ENCODE peak calls at places on chromosome 7, in four cellular contexts. B, F, A and D are unnamed samples.

GRCh38 chr7:17206354-17206905 is 92.0 kb upstream of the AHR start:
- DNase-seq in B (no peak), F (no peak), A (peak; percentile 64), D (no peak)

GRCh38 chr7:36208997-36209813 is 56.2 kb downstream of the EEPD1 start:
- DNase-seq in B (no peak), F (no peak), A (no peak), D (peak; percentile 43)

GRCh38 chr7:91800389-91800788 is 80.1 kb downstream of the MTERF1 start:
- DNase-seq in B (no peak), F (no peak), A (no peak), D (no peak)

GRCh38 chr7:116551692-116552091 is 26.9 kb downstream of the CAV1 start:
- DNase-seq in B (no peak), F (no peak), A (no peak), D (no peak)

GRCh38 chr7:33449847-33450246 is 320.5 kb downstream of the BBS9 start:
- DNase-seq in B (no peak), F (no peak), A (no peak), D (no peak)

GRCh38 chr7:130970196-130970595 is 236.2 kb upstream of the KLF14 start:
- DNase-seq in B (no peak), F (no peak), A (no peak), D (no peak)

GRCh38 chr7:106071356-106071998 is 40.6 kb downstream of the SYPL1 start:
- DNase-seq in B (peak; percentile 94), F (no peak), A (no peak), D (no peak)

GRCh38 chr7:101128040-101128834 is 1.3 kb downstream of the SERPINE1 start:
- DNase-seq in B (no peak), F (no peak), A (no peak), D (no peak)

GRCh38 chr7:30900053-30900452 is 11.6 kb upstream of the AQP1 start:
- DNase-seq in B (no peak), F (no peak), A (no peak), D (no peak)

GRCh38 chr7:113831509-113831908 is 87.3 kb downstream of the PPP1R3A start:
- DNase-seq in B (no peak), F (no peak), A (peak; percentile 13), D (no peak)

GRCh38 chr7:17725761-17726160 is 214.5 kb downstream of the SNX13 start:
- DNase-seq in B (no peak), F (no peak), A (no peak), D (no peak)

GRCh38 chr7:148912758-148913541 is 28.9 kb upstream of the EZH2 start:
- DNase-seq in B (no peak), F (no peak), A (no peak), D (no peak)

GRCh38 chr7:51455948-51456347 is 139.3 kb upstream of the COBL start:
- DNase-seq in B (no peak), F (no peak), A (no peak), D (no peak)

GRCh38 chr7:36191292-36191920 is 38.4 kb downstream of the EEPD1 start:
- DNase-seq in B (no peak), F (no peak), A (no peak), D (no peak)

GRCh38 chr7:5423844-5424688 is 432 bp upstream of the TNRC18 start:
- DNase-seq in B (peak; percentile 91), F (peak; percentile 96), A (peak; percentile 99), D (no peak)

GRCh38 chr7:79332091-79332490 is 121.4 kb downstream of the MAGI2 start:
- DNase-seq in B (no peak), F (no peak), A (no peak), D (no peak)

GRCh38 chr7:41328544-41328943 is 374.3 kb downstream of the INHBA start:
- DNase-seq in B (no peak), F (no peak), A (no peak), D (no peak)

GRCh38 chr7:1240296-1240820 is 7.7 kb downstream of the UNCX start:
- DNase-seq in B (no peak), F (no peak), A (no peak), D (no peak)
- H3K27me3 ChIP-seq in B (peaks cover 84% of the 10 kb centered on the region), F (peaks cover 91% of the 10 kb centered on the region), A (peaks cover 91% of the 10 kb centered on the region), D (peaks cover 86% of the 10 kb centered on the region)

GRCh38 chr7:42964293-42964692 is 32.1 kb downstream of the MRPL32 start:
- DNase-seq in B (no peak), F (no peak), A (no peak), D (no peak)

GRCh38 chr7:42972703-42973500 is 40.7 kb downstream of the MRPL32 start:
- DNase-seq in B (no peak), F (no peak), A (peak; percentile 74), D (no peak)

GRCh38 chr7:42964849-42965805 is 33.0 kb downstream of the MRPL32 start:
- DNase-seq in B (no peak), F (no peak), A (no peak), D (no peak)

DNA sequence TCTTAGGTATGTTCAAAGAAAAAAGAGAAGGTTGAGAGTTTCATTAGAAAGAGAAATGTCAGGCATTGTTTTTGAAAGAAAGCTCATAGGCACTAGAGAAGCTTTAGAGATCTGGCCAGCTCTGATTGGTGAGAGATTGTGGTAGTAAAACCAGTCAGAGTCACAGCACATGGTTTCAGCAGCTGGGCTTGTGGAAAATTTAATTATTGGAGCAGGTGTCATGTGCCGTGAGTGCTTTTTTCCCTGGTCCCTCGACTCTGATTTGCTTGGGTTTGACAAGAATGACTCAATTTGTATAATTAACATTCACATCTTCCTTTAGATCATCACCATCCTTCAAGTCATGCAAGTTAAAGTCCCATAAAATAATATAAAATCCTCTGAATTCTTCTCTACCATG is 35.2 kb downstream of the MRPL32 start:
- DNase-seq in B (no peak), F (no peak), A (no peak), D (no peak)
- H3K27ac ChIP-seq in B (no peak overlapping the region), F (no peak overlapping the region), A (no peak overlapping the region), D (no peak overlapping the region)

GRCh38 chr7:47979832-47980181 is 392 bp upstream of the HUS1 start:
- DNase-seq in B (no peak), F (no peak), A (no peak), D (no peak)
- H3K27me3 ChIP-seq in B (no peaks in the 10 kb centered on the region), F (no peaks in the 10 kb centered on the region), A (no peaks in the 10 kb centered on the region), D (no peaks in the 10 kb centered on the region)

DNA sequence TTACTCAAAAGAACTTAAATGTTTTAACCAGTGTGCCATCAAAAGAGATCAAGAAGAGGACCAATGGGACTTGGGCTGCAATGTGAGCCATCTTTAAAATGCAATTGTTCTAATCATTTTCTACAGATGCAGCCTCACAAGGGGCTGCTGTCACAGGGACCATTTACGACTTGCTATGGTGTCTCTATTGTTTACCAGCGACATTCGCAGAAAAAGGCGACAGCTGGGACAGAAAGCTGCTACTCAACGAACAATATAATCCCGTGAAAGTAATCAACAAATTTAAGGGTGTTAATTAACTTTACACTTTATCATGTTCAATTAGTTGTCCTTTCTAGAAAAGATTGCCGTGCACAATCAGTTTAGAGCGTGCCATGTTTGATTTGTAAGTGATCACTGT is 110.9 kb downstream of the HIBADH start:
- DNase-seq in B (no peak), F (no peak), A (no peak), D (no peak)
- H3K27ac ChIP-seq in B (no peak overlapping the region), F (no peak overlapping the region), A (no peak overlapping the region), D (no peak overlapping the region)

GRCh38 chr7:1765336-1765735 is 95.3 kb downstream of the ELFN1 start:
- DNase-seq in B (no peak), F (no peak), A (no peak), D (no peak)

GRCh38 chr7:1758859-1759521 is 88.9 kb downstream of the ELFN1 start:
- DNase-seq in B (no peak), F (no peak), A (no peak), D (no peak)

GRCh38 chr7:1762238-1762945 is 92.3 kb downstream of the ELFN1 start:
- DNase-seq in B (no peak), F (no peak), A (no peak), D (no peak)

GRCh38 chr7:1761097-1761496 is 91.0 kb downstream of the ELFN1 start:
- DNase-seq in B (no peak), F (no peak), A (no peak), D (no peak)

GRCh38 chr7:1763033-1763432 is 93.0 kb downstream of the ELFN1 start:
- DNase-seq in B (no peak), F (no peak), A (no peak), D (no peak)
- H3K27me3 ChIP-seq in B (peaks cover 51% of the 10 kb centered on the region), F (no peaks in the 10 kb centered on the region), A (no peaks in the 10 kb centered on the region), D (no peaks in the 10 kb centered on the region)

GRCh38 chr7:48301201-48301600 is 129.9 kb downstream of the ABCA13 start:
- DNase-seq in B (no peak), F (no peak), A (no peak), D (no peak)

GRCh38 chr7:48296976-48297375 is 125.7 kb downstream of the ABCA13 start:
- DNase-seq in B (no peak), F (no peak), A (no peak), D (no peak)

GRCh38 chr7:48299580-48300169 is 128.4 kb downstream of the ABCA13 start:
- DNase-seq in B (peak; percentile 82), F (no peak), A (peak; percentile 74), D (no peak)

GRCh38 chr7:48300301-48300700 is 129.0 kb downstream of the ABCA13 start:
- DNase-seq in B (no peak), F (no peak), A (no peak), D (no peak)

DNA sequence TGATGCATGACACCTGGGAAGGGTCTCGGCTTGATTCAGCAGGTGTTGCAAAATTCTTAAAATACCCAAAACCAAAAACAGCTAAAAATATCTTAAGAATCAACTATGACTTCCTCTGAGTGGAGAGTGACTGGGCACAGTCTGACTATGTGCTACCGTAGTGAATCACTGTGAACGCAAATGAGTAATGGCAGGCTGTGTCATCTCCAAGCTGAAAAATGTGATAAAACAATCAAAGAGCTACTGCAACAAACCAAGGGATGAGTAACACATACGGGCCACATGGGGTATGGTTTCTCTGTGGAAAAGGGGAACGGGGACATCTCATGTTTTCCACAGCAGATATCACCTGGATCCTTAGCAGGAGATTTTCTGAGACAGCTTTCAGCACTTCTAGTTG is 127.5 kb downstream of the ABCA13 start:
- DNase-seq in B (peak; percentile 45), F (no peak), A (no peak), D (no peak)
- H3K27ac ChIP-seq in B (peak overlapping the region; percentile 36), F (no peak overlapping the region), A (no peak overlapping the region), D (no peak overlapping the region)

DNA sequence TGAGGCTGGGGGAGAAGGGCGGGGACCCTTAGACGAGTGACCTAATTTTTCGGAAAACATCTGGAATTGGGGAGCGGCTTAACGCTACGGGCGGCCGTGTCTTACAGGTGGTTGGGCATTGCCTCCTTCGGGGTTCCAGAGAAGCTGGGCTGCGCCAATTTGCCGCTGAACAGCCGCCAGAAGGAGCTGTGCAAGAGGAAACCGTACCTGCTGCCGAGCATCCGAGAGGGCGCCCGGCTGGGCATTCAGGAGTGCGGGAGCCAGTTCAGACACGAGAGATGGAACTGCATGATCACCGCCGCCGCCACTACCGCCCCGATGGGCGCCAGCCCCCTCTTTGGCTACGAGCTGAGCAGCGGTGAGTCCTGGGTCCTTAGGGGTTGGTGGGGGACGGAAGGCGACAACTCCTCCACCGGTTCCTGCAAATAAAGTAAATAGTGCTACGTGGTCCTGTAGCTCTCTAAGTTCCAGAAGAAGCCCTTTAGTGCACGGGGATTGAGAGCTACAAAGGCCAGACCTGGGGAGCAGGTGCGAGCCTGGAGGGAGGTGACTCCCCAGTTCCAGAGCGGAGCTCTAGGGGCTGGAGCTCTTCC is 756 bp downstream of the WNT16 start:
- DNase-seq in B (peak; percentile 83), F (no peak), A (peak; percentile 44), D (no peak)
- H3K27me3 ChIP-seq in B (peaks cover 20% of the 10 kb centered on the region), F (peaks cover 72% of the 10 kb centered on the region), A (peaks cover 64% of the 10 kb centered on the region), D (peaks cover 8% of the 10 kb centered on the region)

GRCh38 chr7:140061607-140061930 is 1.2 kb downstream of the PARP12 start:
- DNase-seq in B (no peak), F (no peak), A (no peak), D (no peak)
- H3K27ac ChIP-seq in B (no peak overlapping the region), F (peak overlapping the region; percentile 30), A (no peak overlapping the region), D (peak overlapping the region; percentile 84)